ENCODE peak calls at places on chromosomes 16 and 17, in ten cellular contexts. One of them, this sample, is unnamed. For H3K9me3, the result is how much of the 10 kb centered on the place peaks cover.

GRCh38 chr17:80937501-80938356 is 53.9 kb upstream of the CHMP6 start:
- DNase-seq in neuronal stem cell: no peak
- DNase-seq in RWPE2: no peak
- DNase-seq in CD4-positive, CD25-positive, alpha-beta regulatory T cell: no peak
- DNase-seq in H9: no peak
- DNase-seq in tibial nerve: no peak
- DNase-seq in CD8-positive, alpha-beta T cell: no peak
- DNase-seq in ascending aorta: no peak
- DNase-seq in psoas muscle: no peak
- DNase-seq in HCT116: no peak
- DNase-seq in this sample: no peak

GRCh38 chr17:17379197-17379991 is 76.2 kb downstream of the NT5M start:
- DNase-seq in psoas muscle: no peak
- DNase-seq in ascending aorta: no peak
- DNase-seq in neuronal stem cell: no peak
- DNase-seq in tibial nerve: no peak
- DNase-seq in CD4-positive, CD25-positive, alpha-beta regulatory T cell: no peak
- DNase-seq in HCT116: no peak
- DNase-seq in H9: no peak
- DNase-seq in CD8-positive, alpha-beta T cell: no peak
- DNase-seq in RWPE2: no peak
- DNase-seq in this sample: no peak

GRCh38 chr16:56532714-56533113 is 12.9 kb upstream of the BBS2 start:
- DNase-seq in tibial nerve: no peak
- DNase-seq in CD4-positive, CD25-positive, alpha-beta regulatory T cell: no peak
- DNase-seq in psoas muscle: no peak
- DNase-seq in CD8-positive, alpha-beta T cell: no peak
- DNase-seq in H9: peak
- DNase-seq in HCT116: peak
- DNase-seq in neuronal stem cell: no peak
- DNase-seq in RWPE2: no peak
- DNase-seq in ascending aorta: no peak
- DNase-seq in this sample: no peak

GRCh38 chr17:69539781-69540319 is 125.4 kb downstream of the MAP2K6 start:
- DNase-seq in HCT116: no peak
- DNase-seq in H9: no peak
- DNase-seq in tibial nerve: no peak
- DNase-seq in CD4-positive, CD25-positive, alpha-beta regulatory T cell: no peak
- DNase-seq in psoas muscle: no peak
- DNase-seq in CD8-positive, alpha-beta T cell: no peak
- DNase-seq in neuronal stem cell: no peak
- DNase-seq in RWPE2: no peak
- DNase-seq in ascending aorta: no peak
- DNase-seq in this sample: no peak

GRCh38 chr16:77212736-77213541 is 13.7 kb downstream of the SYCE1L start:
- DNase-seq in RWPE2: peak
- DNase-seq in psoas muscle: peak
- DNase-seq in ascending aorta: no peak
- DNase-seq in H9: peak
- DNase-seq in CD8-positive, alpha-beta T cell: peak
- DNase-seq in tibial nerve: no peak
- DNase-seq in CD4-positive, CD25-positive, alpha-beta regulatory T cell: peak
- DNase-seq in HCT116: no peak
- DNase-seq in neuronal stem cell: peak
- DNase-seq in this sample: peak

GRCh38 chr17:76122411-76123126 is 18.5 kb downstream of the FOXJ1 start:
- DNase-seq in tibial nerve: no peak
- DNase-seq in CD4-positive, CD25-positive, alpha-beta regulatory T cell: no peak
- DNase-seq in H9: peak
- DNase-seq in CD8-positive, alpha-beta T cell: no peak
- DNase-seq in neuronal stem cell: no peak
- DNase-seq in RWPE2: no peak
- DNase-seq in psoas muscle: no peak
- DNase-seq in ascending aorta: no peak
- DNase-seq in HCT116: no peak
- DNase-seq in this sample: no peak

GRCh38 chr16:50285406-50286003 is 19.2 kb downstream of the ADCY7 start:
- DNase-seq in tibial nerve: no peak
- DNase-seq in CD4-positive, CD25-positive, alpha-beta regulatory T cell: no peak
- DNase-seq in CD8-positive, alpha-beta T cell: no peak
- DNase-seq in H9: no peak
- DNase-seq in HCT116: no peak
- DNase-seq in neuronal stem cell: no peak
- DNase-seq in psoas muscle: no peak
- DNase-seq in RWPE2: no peak
- DNase-seq in ascending aorta: no peak
- DNase-seq in this sample: no peak

GRCh38 chr16:79217375-79218011 is 383.0 kb downstream of the MAF start:
- DNase-seq in ascending aorta: no peak
- DNase-seq in RWPE2: no peak
- DNase-seq in CD4-positive, CD25-positive, alpha-beta regulatory T cell: peak
- DNase-seq in psoas muscle: no peak
- DNase-seq in CD8-positive, alpha-beta T cell: no peak
- DNase-seq in neuronal stem cell: no peak
- DNase-seq in HCT116: no peak
- DNase-seq in H9: no peak
- DNase-seq in tibial nerve: no peak
- DNase-seq in this sample: no peak

GRCh38 chr17:63078707-63079106 is 112.7 kb downstream of the TANC2 start:
- DNase-seq in RWPE2: no peak
- DNase-seq in tibial nerve: no peak
- DNase-seq in H9: no peak
- DNase-seq in HCT116: no peak
- DNase-seq in CD8-positive, alpha-beta T cell: no peak
- DNase-seq in CD4-positive, CD25-positive, alpha-beta regulatory T cell: no peak
- DNase-seq in psoas muscle: no peak
- DNase-seq in ascending aorta: no peak
- DNase-seq in neuronal stem cell: no peak
- DNase-seq in this sample: no peak

GRCh38 chr17:33291248-33292183 is 1.6 kb downstream of the ASIC2 start:
- DNase-seq in CD4-positive, CD25-positive, alpha-beta regulatory T cell: no peak
- DNase-seq in HCT116: no peak
- DNase-seq in ascending aorta: no peak
- DNase-seq in CD8-positive, alpha-beta T cell: no peak
- DNase-seq in psoas muscle: peak
- DNase-seq in tibial nerve: no peak
- DNase-seq in RWPE2: no peak
- DNase-seq in neuronal stem cell: peak
- DNase-seq in H9: peak
- DNase-seq in this sample: no peak

GRCh38 chr17:33944412-33944811 is 310.7 kb upstream of the CCL2 start:
- DNase-seq in HCT116: no peak
- DNase-seq in psoas muscle: no peak
- DNase-seq in H9: no peak
- DNase-seq in CD4-positive, CD25-positive, alpha-beta regulatory T cell: no peak
- DNase-seq in tibial nerve: no peak
- DNase-seq in ascending aorta: no peak
- DNase-seq in RWPE2: no peak
- DNase-seq in CD8-positive, alpha-beta T cell: no peak
- DNase-seq in neuronal stem cell: no peak
- DNase-seq in this sample: no peak

GRCh38 chr16:49799172-49799571 is 56.7 kb downstream of the ZNF423 start:
- DNase-seq in CD8-positive, alpha-beta T cell: no peak
- DNase-seq in ascending aorta: no peak
- DNase-seq in tibial nerve: no peak
- DNase-seq in psoas muscle: no peak
- DNase-seq in neuronal stem cell: no peak
- DNase-seq in HCT116: no peak
- DNase-seq in H9: peak
- DNase-seq in CD4-positive, CD25-positive, alpha-beta regulatory T cell: no peak
- DNase-seq in RWPE2: no peak
- DNase-seq in this sample: no peak

GRCh38 chr17:30922235-30922993 is 669 bp downstream of the ADAP2 start:
- DNase-seq in CD8-positive, alpha-beta T cell: no peak
- DNase-seq in CD4-positive, CD25-positive, alpha-beta regulatory T cell: no peak
- DNase-seq in RWPE2: no peak
- DNase-seq in psoas muscle: peak
- DNase-seq in H9: peak
- DNase-seq in ascending aorta: no peak
- DNase-seq in neuronal stem cell: no peak
- DNase-seq in tibial nerve: no peak
- DNase-seq in HCT116: no peak
- DNase-seq in this sample: no peak

GRCh38 chr16:57476546-57477410 is 9.5 kb downstream of the DOK4 start:
- DNase-seq in CD4-positive, CD25-positive, alpha-beta regulatory T cell: no peak
- DNase-seq in ascending aorta: no peak
- DNase-seq in tibial nerve: no peak
- DNase-seq in H9: peak
- DNase-seq in psoas muscle: no peak
- DNase-seq in CD8-positive, alpha-beta T cell: no peak
- DNase-seq in RWPE2: no peak
- DNase-seq in HCT116: no peak
- DNase-seq in neuronal stem cell: no peak
- DNase-seq in this sample: no peak

GRCh38 chr16:17469011-17469741 is 1.6 kb downstream of the XYLT1 start:
- DNase-seq in psoas muscle: peak
- DNase-seq in CD4-positive, CD25-positive, alpha-beta regulatory T cell: no peak
- DNase-seq in H9: no peak
- DNase-seq in ascending aorta: no peak
- DNase-seq in neuronal stem cell: no peak
- DNase-seq in CD8-positive, alpha-beta T cell: peak
- DNase-seq in tibial nerve: no peak
- DNase-seq in HCT116: no peak
- DNase-seq in RWPE2: no peak
- DNase-seq in this sample: no peak

GRCh38 chr17:80663783-80664206 is 119.2 kb downstream of the RPTOR start:
- DNase-seq in HCT116: no peak
- DNase-seq in psoas muscle: peak
- DNase-seq in CD4-positive, CD25-positive, alpha-beta regulatory T cell: peak
- DNase-seq in H9: no peak
- DNase-seq in ascending aorta: no peak
- DNase-seq in tibial nerve: no peak
- DNase-seq in CD8-positive, alpha-beta T cell: peak
- DNase-seq in neuronal stem cell: no peak
- DNase-seq in RWPE2: no peak
- DNase-seq in this sample: no peak

GRCh38 chr16:35795361-35796029 is 2336.1 kb downstream of the TP53TG3F start:
- DNase-seq in neuronal stem cell: no peak
- DNase-seq in psoas muscle: no peak
- DNase-seq in CD4-positive, CD25-positive, alpha-beta regulatory T cell: no peak
- DNase-seq in H9: no peak
- DNase-seq in CD8-positive, alpha-beta T cell: no peak
- DNase-seq in tibial nerve: no peak
- DNase-seq in RWPE2: no peak
- DNase-seq in ascending aorta: no peak
- DNase-seq in HCT116: no peak
- DNase-seq in this sample: no peak
- H3K9me3 ChIP-seq in neuronal stem cell: half or more
- H3K9me3 ChIP-seq in psoas muscle: under half
- H3K9me3 ChIP-seq in CD4-positive, CD25-positive, alpha-beta regulatory T cell: half or more
- H3K9me3 ChIP-seq in H9: half or more
- H3K9me3 ChIP-seq in CD8-positive, alpha-beta T cell: under half
- H3K9me3 ChIP-seq in tibial nerve: under half
- H3K9me3 ChIP-seq in RWPE2: under half
- H3K9me3 ChIP-seq in ascending aorta: under half
- H3K9me3 ChIP-seq in HCT116: under half
- H3K9me3 ChIP-seq in this sample: under half

GRCh38 chr16:35629001-35629400 is 2169.6 kb downstream of the TP53TG3F start:
- DNase-seq in HCT116: no peak
- DNase-seq in H9: no peak
- DNase-seq in CD4-positive, CD25-positive, alpha-beta regulatory T cell: no peak
- DNase-seq in tibial nerve: no peak
- DNase-seq in ascending aorta: no peak
- DNase-seq in RWPE2: no peak
- DNase-seq in neuronal stem cell: no peak
- DNase-seq in psoas muscle: no peak
- DNase-seq in CD8-positive, alpha-beta T cell: no peak
- DNase-seq in this sample: no peak

GRCh38 chr16:35631261-35631945 is 2172.0 kb downstream of the TP53TG3F start:
- DNase-seq in HCT116: no peak
- DNase-seq in ascending aorta: no peak
- DNase-seq in tibial nerve: no peak
- DNase-seq in CD8-positive, alpha-beta T cell: no peak
- DNase-seq in psoas muscle: no peak
- DNase-seq in RWPE2: no peak
- DNase-seq in H9: no peak
- DNase-seq in neuronal stem cell: no peak
- DNase-seq in CD4-positive, CD25-positive, alpha-beta regulatory T cell: no peak
- DNase-seq in this sample: no peak

GRCh38 chr16:35626051-35626450 is 2166.6 kb downstream of the TP53TG3F start:
- DNase-seq in CD4-positive, CD25-positive, alpha-beta regulatory T cell: no peak
- DNase-seq in RWPE2: no peak
- DNase-seq in psoas muscle: no peak
- DNase-seq in neuronal stem cell: no peak
- DNase-seq in CD8-positive, alpha-beta T cell: no peak
- DNase-seq in tibial nerve: no peak
- DNase-seq in H9: no peak
- DNase-seq in ascending aorta: no peak
- DNase-seq in HCT116: no peak
- DNase-seq in this sample: no peak
- H3K9me3 ChIP-seq in CD4-positive, CD25-positive, alpha-beta regulatory T cell: under half
- H3K9me3 ChIP-seq in RWPE2: under half
- H3K9me3 ChIP-seq in psoas muscle: under half
- H3K9me3 ChIP-seq in neuronal stem cell: under half
- H3K9me3 ChIP-seq in CD8-positive, alpha-beta T cell: under half
- H3K9me3 ChIP-seq in tibial nerve: under half
- H3K9me3 ChIP-seq in H9: half or more
- H3K9me3 ChIP-seq in ascending aorta: under half
- H3K9me3 ChIP-seq in HCT116: under half
- H3K9me3 ChIP-seq in this sample: under half

GRCh38 chr16:3190949-3191353 is 2.9 kb downstream of the OR1F1 start:
- DNase-seq in psoas muscle: no peak
- DNase-seq in CD8-positive, alpha-beta T cell: no peak
- DNase-seq in H9: no peak
- DNase-seq in neuronal stem cell: no peak
- DNase-seq in RWPE2: no peak
- DNase-seq in ascending aorta: no peak
- DNase-seq in CD4-positive, CD25-positive, alpha-beta regulatory T cell: no peak
- DNase-seq in tibial nerve: no peak
- DNase-seq in HCT116: no peak
- DNase-seq in this sample: no peak
- H3K9me3 ChIP-seq in psoas muscle: under half
- H3K9me3 ChIP-seq in CD8-positive, alpha-beta T cell: under half
- H3K9me3 ChIP-seq in H9: under half
- H3K9me3 ChIP-seq in neuronal stem cell: under half
- H3K9me3 ChIP-seq in RWPE2: under half
- H3K9me3 ChIP-seq in ascending aorta: under half
- H3K9me3 ChIP-seq in CD4-positive, CD25-positive, alpha-beta regulatory T cell: under half
- H3K9me3 ChIP-seq in tibial nerve: under half
- H3K9me3 ChIP-seq in HCT116: under half
- H3K9me3 ChIP-seq in this sample: under half

DNA sequence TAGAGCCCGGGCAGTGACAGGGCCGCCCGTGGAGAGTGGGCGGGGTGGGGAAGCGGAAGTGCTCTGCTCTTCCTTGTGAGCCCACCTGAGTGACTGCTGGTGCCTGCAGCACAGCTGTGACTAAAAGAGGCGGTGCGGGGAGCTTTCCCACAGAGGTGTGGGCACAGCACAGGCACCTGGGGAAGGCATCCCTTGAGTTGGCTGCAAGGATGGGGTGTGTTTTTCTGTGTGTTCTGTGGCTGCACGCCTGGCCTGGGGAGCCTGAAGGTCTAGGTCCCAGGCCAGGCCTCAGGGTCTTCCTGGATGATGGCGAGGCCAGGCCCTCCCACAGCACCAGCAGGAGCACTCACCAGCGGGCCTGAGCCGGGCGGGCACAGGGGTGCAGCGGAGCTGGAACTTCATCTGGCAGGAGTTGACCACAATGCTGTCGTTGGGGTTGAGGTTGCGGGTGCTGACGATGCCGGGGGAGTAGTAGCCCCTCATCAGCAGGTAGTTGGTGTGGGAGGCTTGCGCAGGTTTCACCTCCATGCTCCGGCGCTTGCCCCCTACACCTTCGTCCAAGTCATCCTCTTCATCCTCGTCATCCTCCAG is 67.1 kb downstream of the IL21R start:
- DNase-seq in RWPE2: no peak
- DNase-seq in tibial nerve: no peak
- DNase-seq in H9: no peak
- DNase-seq in ascending aorta: no peak
- DNase-seq in HCT116: no peak
- DNase-seq in psoas muscle: no peak
- DNase-seq in neuronal stem cell: no peak
- DNase-seq in CD4-positive, CD25-positive, alpha-beta regulatory T cell: no peak
- DNase-seq in CD8-positive, alpha-beta T cell: no peak
- DNase-seq in this sample: no peak
- H3K9me3 ChIP-seq in RWPE2: under half
- H3K9me3 ChIP-seq in tibial nerve: under half
- H3K9me3 ChIP-seq in H9: under half
- H3K9me3 ChIP-seq in ascending aorta: under half
- H3K9me3 ChIP-seq in HCT116: under half
- H3K9me3 ChIP-seq in psoas muscle: under half
- H3K9me3 ChIP-seq in neuronal stem cell: under half
- H3K9me3 ChIP-seq in CD4-positive, CD25-positive, alpha-beta regulatory T cell: under half
- H3K9me3 ChIP-seq in CD8-positive, alpha-beta T cell: under half
- H3K9me3 ChIP-seq in this sample: under half

This sample was measured in T-helper 17 cell.